ENCODE peak calls at places on chromosomes 11 and 22, in nine cellular contexts. One of them, this sample, is unnamed.

GRCh38 chr22:36986242-36986821 is 32.9 kb downstream of the TST start:
- DNase-seq in transverse colon: peak
- DNase-seq in HCT116: no peak
- DNase-seq in heart left ventricle: no peak
- DNase-seq in NB4: peak
- DNase-seq in adrenal gland: no peak
- DNase-seq in prostate gland: no peak
- DNase-seq in IMR-90: no peak
- DNase-seq in esophagus muscularis mucosa: no peak
- DNase-seq in this sample: peak

GRCh38 chr11:60855726-60856633 is at the start of gene PTGDR2:
- DNase-seq in HCT116: no peak
- DNase-seq in adrenal gland: no peak
- DNase-seq in NB4: peak
- DNase-seq in heart left ventricle: peak
- DNase-seq in esophagus muscularis mucosa: no peak
- DNase-seq in IMR-90: no peak
- DNase-seq in transverse colon: peak
- DNase-seq in prostate gland: no peak
- DNase-seq in this sample: peak

GRCh38 chr22:46584081-46584903 is 35.9 kb upstream of the GRAMD4 start:
- DNase-seq in HCT116: no peak
- DNase-seq in IMR-90: peak
- DNase-seq in heart left ventricle: peak
- DNase-seq in esophagus muscularis mucosa: no peak
- DNase-seq in adrenal gland: no peak
- DNase-seq in prostate gland: no peak
- DNase-seq in NB4: no peak
- DNase-seq in transverse colon: no peak
- DNase-seq in this sample: no peak

GRCh38 chr11:74672956-74673895 is 58.0 kb downstream of the CHRDL2 start:
- DNase-seq in NB4: peak
- DNase-seq in heart left ventricle: peak
- DNase-seq in adrenal gland: peak
- DNase-seq in transverse colon: peak
- DNase-seq in prostate gland: no peak
- DNase-seq in esophagus muscularis mucosa: peak
- DNase-seq in IMR-90: peak
- DNase-seq in HCT116: no peak
- DNase-seq in this sample: no peak

GRCh38 chr22:38706101-38706884 is 549 bp downstream of the GTPBP1 start:
- DNase-seq in prostate gland: peak
- DNase-seq in NB4: peak
- DNase-seq in transverse colon: peak
- DNase-seq in heart left ventricle: peak
- DNase-seq in esophagus muscularis mucosa: no peak
- DNase-seq in HCT116: no peak
- DNase-seq in IMR-90: peak
- DNase-seq in adrenal gland: peak
- DNase-seq in this sample: peak

GRCh38 chr11:118628432-118628831 is 21.0 kb downstream of the PHLDB1 start:
- DNase-seq in HCT116: no peak
- DNase-seq in transverse colon: no peak
- DNase-seq in esophagus muscularis mucosa: no peak
- DNase-seq in prostate gland: no peak
- DNase-seq in heart left ventricle: peak
- DNase-seq in IMR-90: no peak
- DNase-seq in NB4: no peak
- DNase-seq in adrenal gland: no peak
- DNase-seq in this sample: no peak

GRCh38 chr11:56706486-56706885 is 7.6 kb downstream of the OR9G1 start:
- DNase-seq in esophagus muscularis mucosa: no peak
- DNase-seq in NB4: no peak
- DNase-seq in transverse colon: no peak
- DNase-seq in HCT116: no peak
- DNase-seq in prostate gland: no peak
- DNase-seq in heart left ventricle: no peak
- DNase-seq in adrenal gland: no peak
- DNase-seq in IMR-90: no peak
- DNase-seq in this sample: no peak

GRCh38 chr11:122071680-122072321 is 44.2 kb downstream of the BLID start:
- DNase-seq in HCT116: no peak
- DNase-seq in adrenal gland: no peak
- DNase-seq in esophagus muscularis mucosa: no peak
- DNase-seq in NB4: no peak
- DNase-seq in prostate gland: peak
- DNase-seq in heart left ventricle: no peak
- DNase-seq in IMR-90: no peak
- DNase-seq in transverse colon: no peak
- DNase-seq in this sample: no peak

GRCh38 chr11:68121067-68121899 is at the start of gene CHKA:
- DNase-seq in prostate gland: peak
- DNase-seq in HCT116: peak
- DNase-seq in NB4: peak
- DNase-seq in esophagus muscularis mucosa: peak
- DNase-seq in transverse colon: peak
- DNase-seq in heart left ventricle: peak
- DNase-seq in adrenal gland: peak
- DNase-seq in IMR-90: peak
- DNase-seq in this sample: peak

GRCh38 chr22:31400023-31400397 is 606 bp downstream of the DRG1 start:
- DNase-seq in transverse colon: peak
- DNase-seq in esophagus muscularis mucosa: no peak
- DNase-seq in heart left ventricle: no peak
- DNase-seq in adrenal gland: peak
- DNase-seq in HCT116: no peak
- DNase-seq in NB4: peak
- DNase-seq in prostate gland: no peak
- DNase-seq in IMR-90: peak
- DNase-seq in this sample: no peak

GRCh38 chr22:26377170-26377825 is 51.8 kb upstream of the ASPHD2 start:
- DNase-seq in esophagus muscularis mucosa: no peak
- DNase-seq in HCT116: no peak
- DNase-seq in prostate gland: no peak
- DNase-seq in NB4: peak
- DNase-seq in transverse colon: no peak
- DNase-seq in adrenal gland: no peak
- DNase-seq in IMR-90: no peak
- DNase-seq in heart left ventricle: no peak
- DNase-seq in this sample: peak

DNA sequence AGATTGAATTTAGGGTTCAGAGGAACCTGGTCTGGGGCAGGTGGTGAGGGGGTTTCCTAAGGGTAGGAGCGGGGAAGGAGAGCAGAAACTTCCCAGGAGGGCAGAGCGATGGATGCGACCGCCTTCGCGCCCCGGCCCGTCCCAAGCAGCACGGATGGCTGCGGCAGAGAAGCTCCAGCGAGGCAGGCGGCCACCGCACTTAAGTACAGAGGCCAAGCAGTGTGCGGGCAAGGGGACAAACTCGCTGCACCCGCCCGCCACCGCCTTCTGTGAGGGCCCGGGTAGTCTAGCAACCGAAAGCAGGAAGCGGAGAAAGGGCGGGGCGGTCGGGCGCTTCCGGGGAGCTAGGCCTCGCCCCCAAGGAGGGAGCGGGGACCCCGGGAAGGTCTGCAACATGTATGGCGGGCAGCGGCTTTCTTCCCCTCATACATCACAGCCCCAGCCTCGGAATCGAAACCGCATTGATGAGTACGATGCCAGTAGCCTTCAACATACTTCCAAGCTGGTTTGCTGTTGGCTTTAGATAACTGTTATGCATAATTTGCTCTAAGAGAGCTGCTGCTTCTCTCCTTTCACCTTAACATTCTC is at the start of gene AGBL2:
- DNase-seq in transverse colon: peak
- DNase-seq in prostate gland: peak
- DNase-seq in adrenal gland: peak
- DNase-seq in heart left ventricle: peak
- DNase-seq in NB4: peak
- DNase-seq in IMR-90: peak
- DNase-seq in esophagus muscularis mucosa: peak
- DNase-seq in HCT116: no peak
- DNase-seq in this sample: peak
- TF ChIP-seq POLR2A in transverse colon: peak
- TF ChIP-seq POLR2A in prostate gland: peak
- TF ChIP-seq POLR2A in adrenal gland: peak
- TF ChIP-seq POLR2A in heart left ventricle: peak
- TF ChIP-seq POLR2A in NB4: peak
- TF ChIP-seq POLR2A in IMR-90: no peak
- TF ChIP-seq POLR2A in esophagus muscularis mucosa: no peak
- TF ChIP-seq POLR2A in HCT116: no peak
- TF ChIP-seq POLR2A in this sample: peak

GRCh38 chr11:35276396-35276795 is 137.4 kb downstream of the CD44 start:
- DNase-seq in transverse colon: no peak
- DNase-seq in adrenal gland: peak
- DNase-seq in IMR-90: peak
- DNase-seq in heart left ventricle: no peak
- DNase-seq in esophagus muscularis mucosa: no peak
- DNase-seq in NB4: no peak
- DNase-seq in prostate gland: peak
- DNase-seq in HCT116: no peak
- DNase-seq in this sample: no peak
- TF ChIP-seq POLR2A in transverse colon: no peak
- TF ChIP-seq POLR2A in adrenal gland: peak
- TF ChIP-seq POLR2A in IMR-90: no peak
- TF ChIP-seq POLR2A in heart left ventricle: no peak
- TF ChIP-seq POLR2A in esophagus muscularis mucosa: no peak
- TF ChIP-seq POLR2A in NB4: no peak
- TF ChIP-seq POLR2A in prostate gland: no peak
- TF ChIP-seq POLR2A in HCT116: no peak
- TF ChIP-seq POLR2A in this sample: no peak

GRCh38 chr11:94129505-94130335 is 1.1 kb downstream of the PANX1 start:
- DNase-seq in NB4: no peak
- DNase-seq in prostate gland: peak
- DNase-seq in esophagus muscularis mucosa: peak
- DNase-seq in HCT116: peak
- DNase-seq in transverse colon: peak
- DNase-seq in heart left ventricle: no peak
- DNase-seq in adrenal gland: no peak
- DNase-seq in IMR-90: peak
- DNase-seq in this sample: peak

GRCh38 chr11:94130589-94131362 is 2.1 kb downstream of the PANX1 start:
- DNase-seq in prostate gland: no peak
- DNase-seq in HCT116: no peak
- DNase-seq in transverse colon: no peak
- DNase-seq in IMR-90: peak
- DNase-seq in heart left ventricle: no peak
- DNase-seq in esophagus muscularis mucosa: peak
- DNase-seq in NB4: peak
- DNase-seq in adrenal gland: peak
- DNase-seq in this sample: no peak

GRCh38 chr11:94127632-94128031 is 1.0 kb upstream of the PANX1 start:
- DNase-seq in IMR-90: no peak
- DNase-seq in NB4: peak
- DNase-seq in esophagus muscularis mucosa: no peak
- DNase-seq in transverse colon: no peak
- DNase-seq in heart left ventricle: no peak
- DNase-seq in HCT116: no peak
- DNase-seq in prostate gland: no peak
- DNase-seq in adrenal gland: no peak
- DNase-seq in this sample: peak

GRCh38 chr11:94128171-94128745 is 383 bp upstream of the PANX1 start:
- DNase-seq in prostate gland: peak
- DNase-seq in adrenal gland: no peak
- DNase-seq in NB4: no peak
- DNase-seq in HCT116: no peak
- DNase-seq in transverse colon: peak
- DNase-seq in heart left ventricle: peak
- DNase-seq in esophagus muscularis mucosa: no peak
- DNase-seq in IMR-90: no peak
- DNase-seq in this sample: peak

GRCh38 chr11:94128746-94129504 is at the start of gene PANX1:
- DNase-seq in esophagus muscularis mucosa: peak
- DNase-seq in IMR-90: peak
- DNase-seq in adrenal gland: peak
- DNase-seq in NB4: peak
- DNase-seq in transverse colon: peak
- DNase-seq in prostate gland: peak
- DNase-seq in heart left ventricle: peak
- DNase-seq in HCT116: peak
- DNase-seq in this sample: peak
- TF ChIP-seq POLR2A in esophagus muscularis mucosa: peak
- TF ChIP-seq POLR2A in IMR-90: peak
- TF ChIP-seq POLR2A in adrenal gland: peak
- TF ChIP-seq POLR2A in NB4: peak
- TF ChIP-seq POLR2A in transverse colon: peak
- TF ChIP-seq POLR2A in prostate gland: peak
- TF ChIP-seq POLR2A in heart left ventricle: peak
- TF ChIP-seq POLR2A in HCT116: peak
- TF ChIP-seq POLR2A in this sample: peak

GRCh38 chr11:124761301-124762021 is 629 bp downstream of the ESAM start:
- DNase-seq in NB4: no peak
- DNase-seq in adrenal gland: no peak
- DNase-seq in esophagus muscularis mucosa: peak
- DNase-seq in IMR-90: no peak
- DNase-seq in transverse colon: no peak
- DNase-seq in HCT116: no peak
- DNase-seq in heart left ventricle: peak
- DNase-seq in prostate gland: no peak
- DNase-seq in this sample: peak

GRCh38 chr11:124762624-124763155 is 600 bp upstream of the ESAM start:
- DNase-seq in HCT116: no peak
- DNase-seq in heart left ventricle: no peak
- DNase-seq in IMR-90: no peak
- DNase-seq in adrenal gland: no peak
- DNase-seq in transverse colon: peak
- DNase-seq in prostate gland: no peak
- DNase-seq in NB4: no peak
- DNase-seq in esophagus muscularis mucosa: no peak
- DNase-seq in this sample: no peak

GRCh38 chr11:124760806-124761205 is 1.3 kb downstream of the ESAM start:
- DNase-seq in transverse colon: no peak
- DNase-seq in adrenal gland: no peak
- DNase-seq in prostate gland: no peak
- DNase-seq in NB4: no peak
- DNase-seq in IMR-90: no peak
- DNase-seq in heart left ventricle: no peak
- DNase-seq in HCT116: no peak
- DNase-seq in esophagus muscularis mucosa: peak
- DNase-seq in this sample: no peak

GRCh38 chr11:124763156-124763947 is 1.3 kb upstream of the ESAM start:
- DNase-seq in HCT116: peak
- DNase-seq in esophagus muscularis mucosa: peak
- DNase-seq in adrenal gland: peak
- DNase-seq in heart left ventricle: peak
- DNase-seq in prostate gland: peak
- DNase-seq in NB4: peak
- DNase-seq in transverse colon: peak
- DNase-seq in IMR-90: peak
- DNase-seq in this sample: peak

DNA sequence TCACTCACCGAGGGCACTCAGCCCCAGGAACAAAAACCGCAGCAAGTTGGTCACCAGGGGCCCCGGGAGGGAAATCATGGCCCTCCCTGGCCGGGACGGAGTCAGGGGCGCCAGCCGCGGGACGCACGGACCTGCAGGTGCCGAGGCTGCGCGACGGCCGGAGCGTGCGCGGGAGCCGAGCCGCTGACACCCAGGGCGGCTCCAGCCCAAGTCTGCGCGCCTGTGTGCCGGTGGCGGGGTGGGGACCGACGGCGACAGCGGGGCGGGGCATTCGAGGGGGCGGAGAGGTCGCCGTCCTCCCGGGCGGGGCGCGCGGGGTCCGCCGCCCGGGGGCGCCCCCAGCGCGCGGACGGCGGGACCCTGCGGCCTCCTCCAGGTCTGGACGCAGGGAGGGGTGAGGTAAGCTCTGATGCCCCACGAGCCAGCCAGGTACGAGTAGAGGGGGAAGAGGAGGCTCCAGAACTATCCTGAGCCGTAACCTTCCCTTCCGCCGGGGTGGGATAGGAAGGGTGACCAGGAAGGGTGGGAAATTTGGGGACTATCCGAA is at the start of gene ESAM:
- DNase-seq in adrenal gland: no peak
- DNase-seq in IMR-90: no peak
- DNase-seq in NB4: no peak
- DNase-seq in transverse colon: peak
- DNase-seq in esophagus muscularis mucosa: peak
- DNase-seq in HCT116: no peak
- DNase-seq in heart left ventricle: peak
- DNase-seq in prostate gland: no peak
- DNase-seq in this sample: peak
- TF ChIP-seq POLR2A in adrenal gland: peak
- TF ChIP-seq POLR2A in IMR-90: no peak
- TF ChIP-seq POLR2A in NB4: no peak
- TF ChIP-seq POLR2A in transverse colon: peak
- TF ChIP-seq POLR2A in esophagus muscularis mucosa: peak
- TF ChIP-seq POLR2A in HCT116: no peak
- TF ChIP-seq POLR2A in heart left ventricle: peak
- TF ChIP-seq POLR2A in prostate gland: no peak
- TF ChIP-seq POLR2A in this sample: no peak

This sample was measured in erythroblast.